ENCODE peak calls at places on chromosomes 4 and X, in ten cellular contexts. T is tibial nerve, R is small intestine, Y is fibroblast of lung, E is psoas muscle, X is iPS DF 6.9, C is dorsolateral prefrontal cortex, H is heart left ventricle, L is heart right ventricle, Z is HCT116. S is an unnamed sample.
A peak's percentile ranks its signal among the peaks of the same experiment; 100 is the strongest.

GRCh38 chrX:115940888-115941332 is 229.6 kb upstream of the AGTR2 start:
- DNase-seq in T (no peak), R (peak; percentile 19), Y (peak; percentile 0), E (peak; percentile 75), X (no peak), C (peak; percentile 86), H (peak; percentile 50), L (no peak), Z (no peak), S (no peak)

GRCh38 chrX:105745863-105746262 is 76.5 kb upstream of the NRK start:
- DNase-seq in T (no peak), R (no peak), Y (no peak), E (no peak), X (no peak), C (no peak), H (no peak), L (no peak), Z (no peak), S (no peak)

GRCh38 chr4:184953971-184954370 is 64.3 kb upstream of the HELT start:
- DNase-seq in T (no peak), R (no peak), Y (no peak), E (no peak), X (no peak), C (no peak), H (no peak), L (no peak), Z (no peak), S (no peak)

GRCh38 chr4:173332963-173333657 is 1.0 kb downstream of the HMGB2 start:
- DNase-seq in T (no peak), R (peak; percentile 44), Y (no peak), E (no peak), X (no peak), C (no peak), H (no peak), L (no peak), Z (no peak), S (no peak)

GRCh38 chr4:142473960-142474338 is 372.2 kb downstream of the INPP4B start:
- DNase-seq in T (no peak), R (peak; percentile 6), Y (no peak), E (no peak), X (no peak), C (no peak), H (no peak), L (no peak), Z (no peak), S (no peak)

GRCh38 chrX:1903380-1903935 is 288.6 kb downstream of the ASMT start:
- DNase-seq in T (no peak), R (no peak), Y (no peak), E (no peak), X (no peak), C (no peak), H (no peak), L (no peak), Z (peak; percentile 63), S (no peak)

GRCh38 chr4:102675142-102675541 is 85.6 kb downstream of the MANBA start:
- DNase-seq in T (no peak), R (no peak), Y (no peak), E (no peak), X (no peak), C (no peak), H (no peak), L (no peak), Z (no peak), S (no peak)

GRCh38 chr4:112633477-112634235 is 3.1 kb downstream of the ZGRF1 start:
- DNase-seq in T (no peak), R (peak; percentile 10), Y (peak; percentile 71), E (no peak), X (no peak), C (no peak), H (no peak), L (no peak), Z (peak; percentile 10), S (no peak)

GRCh38 chrX:81174286-81174685 is 27.4 kb downstream of the HMGN5 start:
- DNase-seq in T (no peak), R (peak; percentile 26), Y (peak; percentile 49), E (no peak), X (no peak), C (no peak), H (no peak), L (no peak), Z (no peak), S (no peak)

GRCh38 chr4:53307819-53308773 is 57.8 kb downstream of the SCFD2 start:
- DNase-seq in T (no peak), R (no peak), Y (peak; percentile 9), E (no peak), X (no peak), C (no peak), H (no peak), L (no peak), Z (no peak), S (no peak)

GRCh38 chr4:166903408-166903807 is 330.9 kb downstream of the SPOCK3 start:
- DNase-seq in T (no peak), R (no peak), Y (no peak), E (no peak), X (no peak), C (no peak), H (no peak), L (no peak), Z (no peak), S (no peak)
- H3K4me3 ChIP-seq in T (no peak overlapping the region), R (no peak overlapping the region), Y (no peak overlapping the region), E (no peak overlapping the region), X (no peak overlapping the region), C (no peak overlapping the region), H (no peak overlapping the region), L (no peak overlapping the region), Z (no peak overlapping the region), S (no peak overlapping the region)

DNA sequence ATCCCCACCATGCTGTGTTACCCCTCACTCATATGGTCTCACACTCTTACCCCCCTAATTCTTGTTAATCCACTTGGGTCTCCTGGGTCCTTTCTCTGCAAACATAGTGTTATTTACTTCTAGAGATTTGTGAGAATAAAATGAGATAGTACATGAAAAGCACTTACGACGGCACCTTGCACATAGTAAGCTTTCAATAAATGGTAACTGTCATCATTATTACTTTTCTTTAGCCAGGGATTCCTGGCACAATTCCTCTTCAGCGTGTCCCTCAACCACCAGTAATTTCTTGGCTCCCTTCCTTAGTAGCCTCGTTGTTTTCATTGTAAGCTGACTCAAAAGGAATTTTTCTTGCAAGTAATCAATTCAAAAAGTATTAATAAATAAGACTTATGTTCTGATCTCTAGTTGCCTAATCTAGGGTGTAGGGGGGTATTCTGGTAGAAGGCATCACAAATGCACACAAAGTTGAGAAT is 30.1 kb upstream of the RBMX start:
- DNase-seq in T (no peak), R (no peak), Y (peak; percentile 36), E (no peak), X (no peak), C (no peak), H (no peak), L (no peak), Z (no peak), S (no peak)
- H3K27ac ChIP-seq in T (peak overlapping the region; percentile 95), R (no peak overlapping the region), Y (no peak overlapping the region), E (no peak overlapping the region), X (no peak overlapping the region), C (no peak overlapping the region), H (peak overlapping the region; percentile 4), L (no peak overlapping the region), Z (peak overlapping the region; percentile 82), S (peak overlapping the region; percentile 24)

GRCh38 chr4:10115271-10115656 is 1.3 kb downstream of the WDR1 start:
- DNase-seq in T (no peak), R (peak; percentile 67), Y (peak; percentile 49), E (no peak), X (no peak), C (no peak), H (peak; percentile 17), L (no peak), Z (no peak), S (no peak)

GRCh38 chr4:10112658-10113284 is 3.8 kb downstream of the WDR1 start:
- DNase-seq in T (no peak), R (no peak), Y (no peak), E (no peak), X (no peak), C (no peak), H (no peak), L (no peak), Z (no peak), S (no peak)

GRCh38 chr4:10114147-10114546 is 2.5 kb downstream of the WDR1 start:
- DNase-seq in T (no peak), R (no peak), Y (no peak), E (no peak), X (no peak), C (no peak), H (no peak), L (no peak), Z (no peak), S (no peak)

GRCh38 chr4:10114607-10115006 is 2.0 kb downstream of the WDR1 start:
- DNase-seq in T (no peak), R (no peak), Y (no peak), E (no peak), X (no peak), C (no peak), H (no peak), L (no peak), Z (no peak), S (no peak)

GRCh38 chr4:10113362-10114047 is 3.1 kb downstream of the WDR1 start:
- DNase-seq in T (no peak), R (no peak), Y (no peak), E (no peak), X (no peak), C (no peak), H (no peak), L (no peak), Z (no peak), S (no peak)
- H3K4me3 ChIP-seq in T (no peak overlapping the region), R (no peak overlapping the region), Y (no peak overlapping the region), E (peak overlapping the region; percentile 90), X (no peak overlapping the region), C (no peak overlapping the region), H (no peak overlapping the region), L (no peak overlapping the region), Z (no peak overlapping the region), S (no peak overlapping the region)

GRCh38 chr4:96150501-96150900 is 310.6 kb downstream of the PDHA2 start:
- DNase-seq in T (no peak), R (no peak), Y (no peak), E (no peak), X (no peak), C (no peak), H (no peak), L (no peak), Z (no peak), S (no peak)

GRCh38 chr4:96149911-96150310 is 310.0 kb downstream of the PDHA2 start:
- DNase-seq in T (no peak), R (no peak), Y (no peak), E (no peak), X (no peak), C (no peak), H (no peak), L (no peak), Z (no peak), S (no peak)

GRCh38 chr4:96145671-96146070 is 305.8 kb downstream of the PDHA2 start:
- DNase-seq in T (no peak), R (no peak), Y (peak; percentile 9), E (no peak), X (no peak), C (no peak), H (no peak), L (no peak), Z (no peak), S (no peak)

DNA sequence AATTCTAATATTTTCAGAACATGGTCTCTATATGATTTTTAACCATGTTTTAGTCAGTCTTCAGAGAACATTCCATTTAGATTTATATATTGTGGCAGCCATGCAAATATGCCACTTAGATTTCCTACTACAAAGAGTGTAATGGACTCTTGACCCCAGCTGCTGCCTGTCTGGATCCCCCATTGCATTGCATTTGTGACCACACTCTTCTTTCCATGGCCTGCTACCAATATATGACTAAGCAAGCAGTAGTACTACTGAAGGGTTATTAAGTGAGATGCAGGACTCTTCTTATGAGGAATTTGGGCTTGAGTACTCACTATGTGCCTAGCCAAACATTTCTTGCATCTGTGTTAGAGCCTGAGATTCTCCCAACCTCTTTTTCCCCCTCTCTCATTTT is 306.8 kb downstream of the PDHA2 start:
- DNase-seq in T (no peak), R (no peak), Y (peak; percentile 4), E (no peak), X (no peak), C (no peak), H (no peak), L (no peak), Z (no peak), S (no peak)
- H3K27ac ChIP-seq in T (no peak overlapping the region), R (no peak overlapping the region), Y (no peak overlapping the region), E (no peak overlapping the region), X (no peak overlapping the region), C (no peak overlapping the region), H (no peak overlapping the region), L (no peak overlapping the region), Z (no peak overlapping the region), S (no peak overlapping the region)